ENCODE peak calls at places on chromosomes 11 and 22, in four cellular contexts. E, P, R and B are unnamed samples.

GRCh38 chr11:122700676-122701075 is 45.2 kb downstream of the UBASH3B start:
- DNase-seq in E (no peak), P (no peak), R (no peak), B (no peak)

GRCh38 chr11:16891170-16891569 is 123.0 kb downstream of the PLEKHA7 start:
- DNase-seq in E (no peak), P (no peak), R (no peak), B (no peak)

GRCh38 chr11:86592659-86593451 is 79.6 kb downstream of the ME3 start:
- DNase-seq in E (peak; percentile 93), P (peak; percentile 87), R (peak; percentile 95), B (peak; percentile 85)

GRCh38 chr11:17423533-17424310 is 35.3 kb upstream of the KCNJ11 start:
- DNase-seq in E (peak; percentile 80), P (no peak), R (no peak), B (peak; percentile 68)

GRCh38 chr11:125532668-125533067 is 36.6 kb upstream of the FEZ1 start:
- DNase-seq in E (no peak), P (no peak), R (no peak), B (no peak)

GRCh38 chr11:81869337-81870065 is 864.2 kb downstream of the FAM181B start:
- DNase-seq in E (no peak), P (no peak), R (peak; percentile 48), B (no peak)

GRCh38 chr11:26777276-26777939 is 55.5 kb upstream of the SLC5A12 start:
- DNase-seq in E (peak; percentile 13), P (no peak), R (peak; percentile 25), B (no peak)

GRCh38 chr11:820655-821512 is 2.2 kb downstream of the PNPLA2 start:
- DNase-seq in E (peak; percentile 62), P (peak; percentile 88), R (peak; percentile 66), B (peak; percentile 87)

GRCh38 chr22:48906177-48906835 is 921.4 kb downstream of the BRD1 start:
- DNase-seq in E (no peak), P (peak; percentile 14), R (no peak), B (no peak)

GRCh38 chr11:13152264-13152663 is 125.3 kb upstream of the BMAL1 start:
- DNase-seq in E (no peak), P (no peak), R (no peak), B (no peak)

GRCh38 chr11:120067361-120068113 is 70.4 kb downstream of the TRIM29 start:
- DNase-seq in E (no peak), P (no peak), R (no peak), B (no peak)

GRCh38 chr22:30705710-30706651 is 11.3 kb downstream of the OSBP2 start:
- DNase-seq in E (no peak), P (no peak), R (peak; percentile 42), B (no peak)

GRCh38 chr22:22215659-22216449 is 28.7 kb upstream of the VPREB1 start:
- DNase-seq in E (no peak), P (no peak), R (no peak), B (no peak)

GRCh38 chr11:75858613-75859012 is 43.6 kb downstream of the UVRAG start:
- DNase-seq in E (no peak), P (no peak), R (peak; percentile 71), B (no peak)

GRCh38 chr11:105923814-105924213 is 98.2 kb downstream of the MSANTD4 start:
- DNase-seq in E (no peak), P (no peak), R (peak; percentile 71), B (no peak)

GRCh38 chr22:50696251-50696798 is 23.7 kb downstream of the SHANK3 start:
- DNase-seq in E (no peak), P (peak; percentile 40), R (no peak), B (no peak)

GRCh38 chr22:29478326-29479276 is 1.4 kb upstream of the NEFH start:
- DNase-seq in E (peak; percentile 55), P (no peak), R (peak; percentile 13), B (peak; percentile 30)

GRCh38 chr11:2777871-2778629 is 78.3 kb upstream of the KCNQ1OT1 start:
- DNase-seq in E (no peak), P (peak; percentile 69), R (no peak), B (peak; percentile 0)

GRCh38 chr11:2522636-2523255 is 77.9 kb downstream of the KCNQ1 start:
- DNase-seq in E (no peak), P (peak; percentile 50), R (no peak), B (no peak)

GRCh38 chr11:31825453-31826391 is 14.6 kb upstream of the PAX6 start:
- DNase-seq in E (no peak), P (no peak), R (no peak), B (no peak)

GRCh38 chr22:32842486-32842885 is 41.0 kb downstream of the TIMP3 start:
- DNase-seq in E (no peak), P (no peak), R (no peak), B (no peak)

GRCh38 chr11:32331098-32331497 is 104.2 kb downstream of the WT1 start:
- DNase-seq in E (no peak), P (no peak), R (no peak), B (no peak)

GRCh38 chr11:68682531-68682931 is 1.8 kb upstream of the GAL start:
- DNase-seq in E (no peak), P (peak; percentile 52), R (no peak), B (no peak)

GRCh38 chr11:112797653-112798293 is 163.4 kb upstream of the NCAM1 start:
- DNase-seq in E (peak; percentile 56), P (no peak), R (peak; percentile 51), B (peak; percentile 43)

GRCh38 chr11:100932474-100933100 is 197.0 kb downstream of the PGR start:
- DNase-seq in E (peak; percentile 17), P (no peak), R (peak; percentile 59), B (no peak)
- TF ChIP-seq CTCF in E (peak; percentile 56), P (no peak), R (peak; percentile 42), B (no peak)

GRCh38 chr22:27132400-27132799 is 475.0 kb downstream of the MIAT start:
- DNase-seq in E (no peak), P (no peak), R (no peak), B (no peak)
- TF ChIP-seq CTCF in E (no peak), P (no peak), R (no peak), B (no peak)

GRCh38 chr11:46307785-46308341 is 30.4 kb downstream of the CREB3L1 start:
- DNase-seq in E (no peak), P (no peak), R (no peak), B (no peak)
- TF ChIP-seq CTCF in E (no peak), P (no peak), R (no peak), B (no peak)

GRCh38 chr11:64269380-64270234 is 14.9 kb downstream of the BAD start:
- DNase-seq in E (peak; percentile 99), P (peak; percentile 99), R (peak; percentile 100), B (peak; percentile 97)

GRCh38 chr11:64267207-64267945 is 16.0 kb downstream of the PLCB3 start:
- DNase-seq in E (no peak), P (no peak), R (no peak), B (no peak)

GRCh38 chr11:64266339-64266738 is 15.0 kb downstream of the PLCB3 start:
- DNase-seq in E (no peak), P (no peak), R (peak; percentile 64), B (no peak)

GRCh38 chr11:64268028-64268686 is 16.3 kb downstream of the BAD start:
- DNase-seq in E (no peak), P (no peak), R (peak; percentile 29), B (no peak)

DNA sequence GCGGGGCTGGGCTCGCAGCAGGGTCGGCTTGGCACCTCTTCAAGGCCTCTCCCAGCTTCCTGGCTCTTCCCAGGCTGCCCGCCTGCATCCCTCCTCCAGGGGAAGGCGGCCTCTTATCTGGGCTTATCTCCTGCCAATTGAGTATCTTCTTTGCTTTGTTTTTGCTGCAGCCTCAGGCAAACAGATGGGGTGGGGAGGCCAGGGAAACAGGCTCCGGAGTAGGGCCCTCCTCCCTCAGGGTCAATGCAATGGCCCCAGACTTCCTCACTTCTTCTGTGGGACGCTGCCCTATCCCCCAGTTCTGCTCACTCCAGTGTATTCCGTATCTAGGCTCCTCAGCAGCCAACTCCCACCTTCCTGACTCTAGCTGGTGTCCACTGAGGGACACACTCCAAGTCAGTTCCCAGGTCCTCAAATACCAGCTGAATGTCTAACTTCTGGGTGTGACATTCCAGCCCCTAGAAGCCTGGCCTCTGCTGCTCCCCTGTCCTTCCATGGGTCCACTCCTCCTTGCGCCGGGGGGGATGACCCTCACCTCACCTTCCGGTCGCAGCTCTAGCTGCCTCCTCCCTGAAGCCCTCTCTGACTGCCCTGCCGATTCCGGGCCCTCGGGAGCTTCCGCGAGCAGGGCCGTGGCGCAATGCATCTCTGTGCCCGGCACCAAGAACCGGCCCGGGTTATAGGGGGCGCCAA is 15.6 kb downstream of the BAD start:
- DNase-seq in E (peak; percentile 71), P (peak; percentile 92), R (peak; percentile 75), B (peak; percentile 56)
- TF ChIP-seq CTCF in E (no peak), P (no peak), R (no peak), B (no peak)

GRCh38 chr11:46345131-46345597 is 2.1 kb upstream of the DGKZ start:
- DNase-seq in E (no peak), P (no peak), R (no peak), B (no peak)
- TF ChIP-seq CTCF in E (no peak), P (no peak), R (no peak), B (no peak)

GRCh38 chr11:73931951-73932350 is 18.9 kb upstream of the DNAJB13 start:
- DNase-seq in E (no peak), P (no peak), R (no peak), B (no peak)

GRCh38 chr11:73929388-73929787 is 21.4 kb upstream of the DNAJB13 start:
- DNase-seq in E (no peak), P (no peak), R (no peak), B (no peak)

GRCh38 chr11:73931039-73931645 is 19.7 kb upstream of the DNAJB13 start:
- DNase-seq in E (peak; percentile 80), P (no peak), R (peak; percentile 90), B (peak; percentile 42)
- TF ChIP-seq CTCF in E (peak; percentile 54), P (peak; percentile 10), R (peak; percentile 45), B (peak; percentile 27)

DNA sequence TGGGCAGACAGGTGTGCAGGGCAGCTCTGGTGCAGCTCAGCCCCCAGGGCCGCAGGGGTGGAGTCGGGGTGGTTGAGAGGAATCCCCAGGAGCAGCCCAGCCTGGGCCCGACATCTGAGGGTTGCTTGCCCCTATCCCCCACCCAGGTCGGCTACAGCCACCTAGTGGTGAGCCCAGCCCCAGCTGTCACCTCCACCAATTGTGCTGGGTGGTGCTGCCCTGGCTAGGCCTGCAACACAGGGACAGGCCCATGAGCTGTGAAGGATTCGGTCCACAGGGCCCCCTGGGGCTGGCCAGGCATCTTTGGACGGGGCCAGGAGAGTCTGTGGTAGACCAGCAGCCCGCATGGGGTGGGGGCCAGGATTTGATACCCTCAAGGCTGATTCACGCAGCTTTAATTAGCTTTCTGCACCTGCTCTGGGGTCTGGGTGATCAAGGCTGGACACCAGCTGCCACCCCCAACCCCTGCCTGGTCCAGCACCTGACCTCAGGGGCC is 29.5 kb downstream of the RTN4R start:
- DNase-seq in E (peak; percentile 75), P (no peak), R (no peak), B (peak; percentile 82)
- TF ChIP-seq CTCF in E (peak; percentile 54), P (no peak), R (peak; percentile 33), B (no peak)

DNA sequence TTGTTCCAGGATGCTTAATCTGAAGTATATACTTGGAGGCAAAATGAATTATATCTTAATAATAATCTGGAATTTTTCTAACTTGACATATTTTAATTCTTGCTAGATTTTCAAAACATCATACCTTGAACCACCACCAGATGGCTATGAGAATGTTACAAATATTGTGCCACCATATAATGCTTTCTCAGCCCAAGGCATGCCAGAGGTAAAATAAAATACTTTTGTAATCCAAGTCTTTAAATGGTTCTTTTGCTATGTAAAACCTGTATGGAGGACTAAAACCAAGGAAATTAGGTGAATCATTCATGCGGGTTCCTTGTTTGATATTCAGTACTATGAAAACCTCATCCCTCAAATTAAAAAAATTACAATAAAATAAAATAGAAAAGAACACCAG is 14.4 kb downstream of the NAALAD2 start:
- DNase-seq in E (no peak), P (no peak), R (peak; percentile 9), B (no peak)
- TF ChIP-seq CTCF in E (no peak), P (no peak), R (peak; percentile 7), B (no peak)